ENCODE peak calls at places on chromosome 20, in five cellular contexts. L is neuronal stem cell; C is fibroblast of lung; Z is stimulated activated CD8-positive, alpha-beta memory T cell treated with anti-CD3 and anti-CD28 coated beads, Interleukin-2, amount 100 ng/mL, for 1 hour; K is Right ventricle myocardium inferior. M is an unnamed sample.

GRCh38 chr20:3133156-3133555 is 26.5 kb downstream of the FASTKD5 start:
- DNase-seq in L (no peak), C (peak), Z (no peak), K (no peak), M (no peak)

GRCh38 chr20:24685736-24686135 is 216.3 kb downstream of the SYNDIG1 start:
- DNase-seq in L (no peak), C (no peak), Z (no peak), K (no peak), M (no peak)

GRCh38 chr20:35196313-35196712 is 24.4 kb downstream of the PROCR start:
- DNase-seq in L (no peak), C (peak), Z (no peak), K (no peak), M (no peak)

GRCh38 chr20:50067461-50067860 is 45.5 kb downstream of the UBE2V1 start:
- DNase-seq in L (no peak), C (no peak), Z (no peak), K (no peak), M (no peak)

GRCh38 chr20:34536798-34537394 is 20.7 kb downstream of the DYNLRB1 start:
- DNase-seq in L (no peak), C (peak), Z (no peak), K (no peak), M (peak)

GRCh38 chr20:38706482-38706881 is 17.8 kb upstream of the SLC32A1 start:
- DNase-seq in L (no peak), C (no peak), Z (no peak), K (no peak), M (no peak)

GRCh38 chr20:57473246-57474042 is 51.5 kb downstream of the CTCFL start:
- DNase-seq in L (no peak), C (no peak), Z (no peak), K (peak), M (no peak)

GRCh38 chr20:46040902-46041535 is 12.0 kb downstream of the SLC12A5 start:
- DNase-seq in L (peak), C (peak), Z (no peak), K (no peak), M (peak)

GRCh38 chr20:24379116-24379927 is 90.1 kb upstream of the SYNDIG1 start:
- DNase-seq in L (no peak), C (peak), Z (no peak), K (peak), M (no peak)

GRCh38 chr20:22616551-22616950 is 32.2 kb upstream of the FOXA2 start:
- DNase-seq in L (no peak), C (no peak), Z (no peak), K (no peak), M (no peak)

GRCh38 chr20:6473197-6473596 is 294.3 kb upstream of the BMP2 start:
- DNase-seq in L (no peak), C (peak), Z (no peak), K (no peak), M (no peak)

GRCh38 chr20:52747736-52748135 is 224.4 kb upstream of the TSHZ2 start:
- DNase-seq in L (peak), C (peak), Z (no peak), K (peak), M (no peak)

GRCh38 chr20:1711826-1712601 is 54.4 kb upstream of the SIRPG start:
- DNase-seq in L (no peak), C (no peak), Z (no peak), K (no peak), M (no peak)

GRCh38 chr20:41717464-41717863 is 99.3 kb upstream of the CHD6 start:
- DNase-seq in L (no peak), C (peak), Z (no peak), K (no peak), M (no peak)

GRCh38 chr20:58436868-58437645 is 48.0 kb downstream of the VAPB start:
- DNase-seq in L (no peak), C (no peak), Z (no peak), K (no peak), M (no peak)

GRCh38 chr20:48697845-48698491 is 129.8 kb downstream of the PREX1 start:
- DNase-seq in L (no peak), C (peak), Z (no peak), K (peak), M (peak)

GRCh38 chr20:41249371-41249770 is 68.2 kb downstream of the ZHX3 start:
- DNase-seq in L (peak), C (peak), Z (no peak), K (peak), M (peak)

GRCh38 chr20:25302596-25302995 is 54.7 kb downstream of the PYGB start:
- DNase-seq in L (no peak), C (no peak), Z (no peak), K (peak), M (no peak)

GRCh38 chr20:1491281-1491840 is at the start of gene SIRPB2:
- DNase-seq in L (no peak), C (no peak), Z (no peak), K (peak), M (peak)

GRCh38 chr20:1313236-1313964 is 15.5 kb downstream of the SDCBP2 start:
- DNase-seq in L (peak), C (peak), Z (peak), K (peak), M (peak)

GRCh38 chr20:62571667-62572344 is 70.5 kb upstream of the SLCO4A1 start:
- DNase-seq in L (no peak), C (no peak), Z (no peak), K (no peak), M (no peak)

GRCh38 chr20:43379239-43379917 is 78.3 kb upstream of the SRSF6 start:
- DNase-seq in L (no peak), C (peak), Z (no peak), K (no peak), M (no peak)